ENCODE peak calls at places on chromosomes 13 and 19, in seven cellular contexts. One of them, this sample, is unnamed.
A peak's percentile ranks its signal among the peaks of the same experiment; 100 is the strongest.

GRCh38 chr19:46613525-46613924 is 11.4 kb downstream of the PTGIR start:
- DNase-seq in BJ: no peak
- DNase-seq in fibroblast of pulmonary artery: no peak
- DNase-seq in transverse colon: no peak
- DNase-seq in Peyer's patch: no peak
- DNase-seq in IMR-90: no peak
- DNase-seq in mucosa of descending colon: no peak
- DNase-seq in this sample: no peak

GRCh38 chr13:30895773-30896172 is 10.3 kb upstream of the MEDAG start:
- DNase-seq in BJ: peak; percentile 69
- DNase-seq in fibroblast of pulmonary artery: peak; percentile 97
- DNase-seq in transverse colon: no peak
- DNase-seq in Peyer's patch: no peak
- DNase-seq in IMR-90: peak; percentile 92
- DNase-seq in mucosa of descending colon: peak; percentile 18
- DNase-seq in this sample: peak; percentile 97

GRCh38 chr19:40831502-40832430 is 18.5 kb downstream of the CYP2A6 start:
- DNase-seq in BJ: peak; percentile 99
- DNase-seq in fibroblast of pulmonary artery: peak; percentile 91
- DNase-seq in transverse colon: peak; percentile 55
- DNase-seq in Peyer's patch: no peak
- DNase-seq in IMR-90: peak; percentile 97
- DNase-seq in mucosa of descending colon: peak; percentile 72
- DNase-seq in this sample: peak; percentile 98

GRCh38 chr19:3098141-3098514 is 4.0 kb downstream of the GNA11 start:
- DNase-seq in BJ: no peak
- DNase-seq in fibroblast of pulmonary artery: no peak
- DNase-seq in transverse colon: no peak
- DNase-seq in Peyer's patch: peak; percentile 74
- DNase-seq in IMR-90: no peak
- DNase-seq in mucosa of descending colon: no peak
- DNase-seq in this sample: no peak

GRCh38 chr13:107450931-107451330 is 764.4 kb downstream of the LIG4 start:
- DNase-seq in BJ: peak; percentile 57
- DNase-seq in fibroblast of pulmonary artery: peak; percentile 92
- DNase-seq in transverse colon: no peak
- DNase-seq in Peyer's patch: no peak
- DNase-seq in IMR-90: peak; percentile 99
- DNase-seq in mucosa of descending colon: no peak
- DNase-seq in this sample: peak; percentile 99

GRCh38 chr19:30374791-30375650 is 2.8 kb downstream of the ZNF536 start:
- DNase-seq in BJ: no peak
- DNase-seq in fibroblast of pulmonary artery: no peak
- DNase-seq in transverse colon: no peak
- DNase-seq in Peyer's patch: no peak
- DNase-seq in IMR-90: no peak
- DNase-seq in mucosa of descending colon: no peak
- DNase-seq in this sample: no peak

GRCh38 chr13:45961468-45961867 is 91.1 kb downstream of the ZC3H13 start:
- DNase-seq in BJ: no peak
- DNase-seq in fibroblast of pulmonary artery: no peak
- DNase-seq in transverse colon: no peak
- DNase-seq in Peyer's patch: no peak
- DNase-seq in IMR-90: no peak
- DNase-seq in mucosa of descending colon: no peak
- DNase-seq in this sample: no peak

GRCh38 chr19:29672933-29673336 is 7.7 kb downstream of the PLEKHF1 start:
- DNase-seq in BJ: no peak
- DNase-seq in fibroblast of pulmonary artery: no peak
- DNase-seq in transverse colon: peak; percentile 63
- DNase-seq in Peyer's patch: no peak
- DNase-seq in IMR-90: no peak
- DNase-seq in mucosa of descending colon: peak; percentile 38
- DNase-seq in this sample: no peak

GRCh38 chr13:106113796-106114195 is 421.7 kb downstream of the EFNB2 start:
- DNase-seq in BJ: no peak
- DNase-seq in fibroblast of pulmonary artery: no peak
- DNase-seq in transverse colon: no peak
- DNase-seq in Peyer's patch: no peak
- DNase-seq in IMR-90: peak; percentile 24
- DNase-seq in mucosa of descending colon: no peak
- DNase-seq in this sample: peak; percentile 30

GRCh38 chr13:40875583-40875982 is 86.2 kb downstream of the SLC25A15 start:
- DNase-seq in BJ: no peak
- DNase-seq in fibroblast of pulmonary artery: no peak
- DNase-seq in transverse colon: no peak
- DNase-seq in Peyer's patch: no peak
- DNase-seq in IMR-90: no peak
- DNase-seq in mucosa of descending colon: no peak
- DNase-seq in this sample: no peak

GRCh38 chr19:17829855-17830566 is 8.7 kb upstream of the INSL3 start:
- DNase-seq in BJ: no peak
- DNase-seq in fibroblast of pulmonary artery: peak; percentile 29
- DNase-seq in transverse colon: peak; percentile 33
- DNase-seq in Peyer's patch: peak; percentile 68
- DNase-seq in IMR-90: peak; percentile 8
- DNase-seq in mucosa of descending colon: peak; percentile 48
- DNase-seq in this sample: peak; percentile 33

GRCh38 chr19:15303105-15303780 is 29.1 kb downstream of the BRD4 start:
- DNase-seq in BJ: no peak
- DNase-seq in fibroblast of pulmonary artery: no peak
- DNase-seq in transverse colon: no peak
- DNase-seq in Peyer's patch: no peak
- DNase-seq in IMR-90: peak; percentile 61
- DNase-seq in mucosa of descending colon: no peak
- DNase-seq in this sample: peak; percentile 54

GRCh38 chr19:41871573-41872383 is 5.3 kb upstream of the CD79A start:
- DNase-seq in BJ: no peak
- DNase-seq in fibroblast of pulmonary artery: no peak
- DNase-seq in transverse colon: peak; percentile 78
- DNase-seq in Peyer's patch: no peak
- DNase-seq in IMR-90: no peak
- DNase-seq in mucosa of descending colon: peak; percentile 55
- DNase-seq in this sample: no peak

GRCh38 chr19:56080669-56081401 is 40.3 kb downstream of the ZNF787 start:
- DNase-seq in BJ: no peak
- DNase-seq in fibroblast of pulmonary artery: peak; percentile 87
- DNase-seq in transverse colon: peak; percentile 85
- DNase-seq in Peyer's patch: peak; percentile 83
- DNase-seq in IMR-90: peak; percentile 78
- DNase-seq in mucosa of descending colon: peak; percentile 91
- DNase-seq in this sample: peak; percentile 92

GRCh38 chr19:44600466-44600865 is 12.9 kb upstream of the IGSF23 start:
- DNase-seq in BJ: no peak
- DNase-seq in fibroblast of pulmonary artery: no peak
- DNase-seq in transverse colon: no peak
- DNase-seq in Peyer's patch: no peak
- DNase-seq in IMR-90: peak; percentile 32
- DNase-seq in mucosa of descending colon: no peak
- DNase-seq in this sample: no peak

GRCh38 chr19:40623403-40624239 is 22.5 kb downstream of the LTBP4 start:
- DNase-seq in BJ: no peak
- DNase-seq in fibroblast of pulmonary artery: peak; percentile 49
- DNase-seq in transverse colon: peak; percentile 85
- DNase-seq in Peyer's patch: peak; percentile 87
- DNase-seq in IMR-90: peak; percentile 18
- DNase-seq in mucosa of descending colon: peak; percentile 94
- DNase-seq in this sample: peak; percentile 56

GRCh38 chr19:13505164-13505695 is 1.0 kb downstream of the CACNA1A start:
- DNase-seq in BJ: no peak
- DNase-seq in fibroblast of pulmonary artery: no peak
- DNase-seq in transverse colon: no peak
- DNase-seq in Peyer's patch: no peak
- DNase-seq in IMR-90: no peak
- DNase-seq in mucosa of descending colon: no peak
- DNase-seq in this sample: no peak

GRCh38 chr13:38687246-38688229 is 661 bp downstream of the FREM2 start:
- DNase-seq in BJ: no peak
- DNase-seq in fibroblast of pulmonary artery: no peak
- DNase-seq in transverse colon: no peak
- DNase-seq in Peyer's patch: peak; percentile 46
- DNase-seq in IMR-90: no peak
- DNase-seq in mucosa of descending colon: peak; percentile 7
- DNase-seq in this sample: peak; percentile 13

GRCh38 chr19:44808463-44809371 is at the start of gene BCAM:
- DNase-seq in BJ: no peak
- DNase-seq in fibroblast of pulmonary artery: peak; percentile 67
- DNase-seq in transverse colon: peak; percentile 70
- DNase-seq in Peyer's patch: peak; percentile 70
- DNase-seq in IMR-90: peak; percentile 54
- DNase-seq in mucosa of descending colon: peak; percentile 54
- DNase-seq in this sample: peak; percentile 69

GRCh38 chr19:13091400-13092161 is 11.1 kb downstream of the LYL1 start:
- DNase-seq in BJ: peak; percentile 74
- DNase-seq in fibroblast of pulmonary artery: peak; percentile 94
- DNase-seq in transverse colon: no peak
- DNase-seq in Peyer's patch: no peak
- DNase-seq in IMR-90: peak; percentile 75
- DNase-seq in mucosa of descending colon: no peak
- DNase-seq in this sample: peak; percentile 86

GRCh38 chr13:37919329-37919880 is 49.8 kb upstream of the TRPC4 start:
- DNase-seq in BJ: no peak
- DNase-seq in fibroblast of pulmonary artery: no peak
- DNase-seq in transverse colon: no peak
- DNase-seq in Peyer's patch: no peak
- DNase-seq in IMR-90: no peak
- DNase-seq in mucosa of descending colon: no peak
- DNase-seq in this sample: no peak

DNA sequence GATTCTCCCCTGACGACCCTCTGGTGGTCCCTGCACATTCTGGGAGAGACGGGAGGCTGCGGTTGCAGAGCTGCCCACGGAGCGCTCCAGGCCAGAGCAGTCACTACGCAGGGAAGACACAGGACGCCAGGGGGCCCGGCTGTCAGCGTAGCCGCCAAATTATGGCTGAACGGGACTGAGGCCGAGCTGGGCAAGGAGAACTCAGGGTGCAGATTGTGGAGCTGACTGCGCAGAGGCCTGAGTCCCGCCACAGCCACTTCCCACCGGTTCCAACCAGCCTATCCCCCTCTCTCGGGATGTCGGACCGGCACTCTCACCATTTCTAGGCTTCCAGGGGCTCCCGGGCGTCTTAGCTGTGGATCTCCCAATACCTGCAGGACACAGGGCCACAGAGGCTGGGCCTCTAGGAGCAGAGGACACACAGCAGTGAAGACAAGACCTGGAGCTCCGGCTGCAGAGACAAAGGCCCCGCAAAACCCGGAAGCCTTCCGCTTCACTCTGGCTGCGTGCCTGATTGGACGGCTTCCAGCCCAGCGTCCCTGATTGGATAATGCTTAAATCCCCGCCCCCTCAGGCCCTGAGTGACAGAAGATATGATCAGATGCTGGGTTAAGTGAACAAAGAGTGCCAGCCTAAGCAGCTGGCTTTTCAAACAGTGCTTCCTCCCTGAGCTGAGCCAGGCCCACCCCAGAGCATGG is at the start of gene ZNF737:
- DNase-seq in BJ: peak; percentile 64
- DNase-seq in fibroblast of pulmonary artery: peak; percentile 97
- DNase-seq in transverse colon: peak; percentile 95
- DNase-seq in Peyer's patch: peak; percentile 91
- DNase-seq in IMR-90: peak; percentile 91
- DNase-seq in mucosa of descending colon: peak; percentile 98
- DNase-seq in this sample: peak; percentile 97
- TF ChIP-seq CTCF in BJ: peak; percentile 56
- TF ChIP-seq CTCF in fibroblast of pulmonary artery: peak; percentile 36
- TF ChIP-seq CTCF in transverse colon: peak; percentile 46
- TF ChIP-seq CTCF in Peyer's patch: peak; percentile 38
- TF ChIP-seq CTCF in IMR-90: peak; percentile 9
- TF ChIP-seq CTCF in mucosa of descending colon: no peak
- TF ChIP-seq CTCF in this sample: peak; percentile 52

DNA sequence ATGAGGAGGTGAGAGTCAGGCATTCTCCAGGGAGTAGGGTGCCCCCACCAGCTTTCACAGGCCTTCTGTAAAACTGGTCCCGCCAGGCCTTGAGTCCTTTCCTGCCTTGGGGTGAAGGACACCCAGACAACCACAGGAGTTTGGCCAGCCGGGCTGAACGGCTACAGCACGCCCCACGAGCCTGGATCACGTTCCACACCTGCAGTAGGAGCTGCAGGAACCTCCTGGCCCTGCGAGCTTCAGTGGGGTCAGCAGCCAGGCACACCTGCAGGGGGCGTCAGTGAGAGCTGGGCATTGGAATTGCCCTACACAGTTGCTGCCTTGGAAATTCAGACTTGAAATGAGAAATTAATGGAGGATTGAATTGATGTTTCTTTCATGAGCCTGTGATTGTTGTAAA is 45.7 kb downstream of the COL4A2 start:
- DNase-seq in BJ: no peak
- DNase-seq in fibroblast of pulmonary artery: no peak
- DNase-seq in transverse colon: no peak
- DNase-seq in Peyer's patch: no peak
- DNase-seq in IMR-90: no peak
- DNase-seq in mucosa of descending colon: no peak
- DNase-seq in this sample: no peak
- TF ChIP-seq CTCF in BJ: peak; percentile 10
- TF ChIP-seq CTCF in fibroblast of pulmonary artery: peak; percentile 20
- TF ChIP-seq CTCF in transverse colon: peak; percentile 23
- TF ChIP-seq CTCF in Peyer's patch: peak; percentile 17
- TF ChIP-seq CTCF in IMR-90: peak; percentile 17
- TF ChIP-seq CTCF in mucosa of descending colon: no peak
- TF ChIP-seq CTCF in this sample: peak; percentile 37

DNA sequence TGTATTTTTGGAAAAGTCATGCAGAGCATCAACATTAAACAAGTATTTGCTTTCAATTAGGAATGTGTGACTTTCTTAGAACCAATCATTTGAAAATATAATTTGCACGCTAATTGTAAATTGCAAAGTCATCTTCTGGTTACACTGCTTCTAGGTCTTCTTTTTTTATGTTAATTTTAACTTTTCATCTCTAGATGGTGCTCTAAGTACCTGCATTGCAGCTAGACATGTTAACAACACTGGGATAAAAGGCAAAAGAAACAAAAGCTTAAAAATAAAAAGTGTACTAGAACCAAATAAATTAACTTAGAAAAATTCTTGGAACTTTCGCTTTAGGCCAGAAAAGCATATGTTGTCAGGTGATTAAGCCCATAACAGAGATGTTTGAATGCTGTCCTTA is 2758.2 kb downstream of the PCDH9 start:
- DNase-seq in BJ: no peak
- DNase-seq in fibroblast of pulmonary artery: peak; percentile 73
- DNase-seq in transverse colon: no peak
- DNase-seq in Peyer's patch: no peak
- DNase-seq in IMR-90: peak; percentile 60
- DNase-seq in mucosa of descending colon: no peak
- DNase-seq in this sample: peak; percentile 79
- TF ChIP-seq CTCF in BJ: peak; percentile 49
- TF ChIP-seq CTCF in fibroblast of pulmonary artery: peak; percentile 56
- TF ChIP-seq CTCF in transverse colon: no peak
- TF ChIP-seq CTCF in Peyer's patch: no peak
- TF ChIP-seq CTCF in IMR-90: peak; percentile 66
- TF ChIP-seq CTCF in mucosa of descending colon: no peak
- TF ChIP-seq CTCF in this sample: peak; percentile 62

DNA sequence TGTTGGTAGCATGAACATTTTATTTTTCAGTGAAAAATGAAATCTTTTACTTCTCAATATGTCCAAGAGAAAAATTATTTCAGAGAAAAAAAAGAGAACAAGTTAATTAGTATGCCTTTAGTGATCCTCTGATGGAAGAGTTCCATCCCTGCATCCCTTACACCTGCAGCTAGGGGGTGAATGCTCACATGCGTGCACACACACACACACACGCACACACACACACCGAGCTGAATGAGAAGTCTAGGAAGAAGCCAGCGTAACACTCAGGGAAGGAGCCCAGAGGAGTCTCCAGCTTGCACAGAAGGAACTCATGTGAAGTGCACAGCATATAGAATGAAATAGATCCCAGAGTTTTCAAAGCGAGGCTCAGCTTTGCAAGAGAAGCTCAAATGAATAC is 510.5 kb downstream of the IRS2 start:
- DNase-seq in BJ: no peak
- DNase-seq in fibroblast of pulmonary artery: no peak
- DNase-seq in transverse colon: peak; percentile 40
- DNase-seq in Peyer's patch: no peak
- DNase-seq in IMR-90: no peak
- DNase-seq in mucosa of descending colon: peak; percentile 74
- DNase-seq in this sample: peak; percentile 66
- TF ChIP-seq CTCF in BJ: peak; percentile 15
- TF ChIP-seq CTCF in fibroblast of pulmonary artery: peak; percentile 10
- TF ChIP-seq CTCF in transverse colon: peak; percentile 13
- TF ChIP-seq CTCF in Peyer's patch: peak; percentile 41
- TF ChIP-seq CTCF in IMR-90: no peak
- TF ChIP-seq CTCF in mucosa of descending colon: no peak
- TF ChIP-seq CTCF in this sample: peak; percentile 56